ENCODE peak calls at places on chromosomes 2 and 18, in seven cellular contexts. L, C, B, G, N, X and U are unnamed samples.

GRCh38 chr18:34901299-34901698 is 139.9 kb upstream of the MAPRE2 start:
- DNase-seq in L (no peak), C (peak; percentile 25), B (no peak), G (no peak), N (no peak), X (no peak), U (no peak)

GRCh38 chr2:34317797-34318196 is 718.7 kb upstream of the FAM98A start:
- DNase-seq in L (no peak), C (no peak), B (no peak), G (no peak), N (no peak), X (no peak), U (no peak)

GRCh38 chr2:119292226-119292625 is 68.6 kb downstream of the STEAP3 start:
- DNase-seq in L (no peak), C (peak; percentile 15), B (no peak), G (no peak), N (no peak), X (peak; percentile 35), U (no peak)

GRCh38 chr18:57806891-57807280 is 3.8 kb upstream of the ATP8B1 start:
- DNase-seq in L (no peak), C (peak; percentile 89), B (no peak), G (no peak), N (no peak), X (no peak), U (no peak)

GRCh38 chr18:62991959-62992358 is 276.6 kb downstream of the PHLPP1 start:
- DNase-seq in L (no peak), C (no peak), B (no peak), G (no peak), N (no peak), X (no peak), U (peak; percentile 47)

GRCh38 chr2:227106845-227107759 is 56.9 kb downstream of the COL4A4 start:
- DNase-seq in L (no peak), C (peak; percentile 71), B (peak; percentile 53), G (no peak), N (no peak), X (peak; percentile 73), U (no peak)

GRCh38 chr2:236086403-236086970 is 81.7 kb downstream of the GBX2 start:
- DNase-seq in L (no peak), C (no peak), B (no peak), G (no peak), N (no peak), X (no peak), U (no peak)

GRCh38 chr2:237223208-237223861 is 137.6 kb downstream of the COPS8 start:
- DNase-seq in L (peak; percentile 88), C (peak; percentile 100), B (no peak), G (peak; percentile 56), N (no peak), X (no peak), U (no peak)

GRCh38 chr2:106584304-106584954 is 97.3 kb downstream of the CD8B2 start:
- DNase-seq in L (no peak), C (no peak), B (no peak), G (no peak), N (no peak), X (no peak), U (no peak)

GRCh38 chr18:62157843-62158242 is 29.0 kb downstream of the PIGN start:
- DNase-seq in L (no peak), C (no peak), B (no peak), G (no peak), N (no peak), X (no peak), U (no peak)

GRCh38 chr2:113390133-113390849 is 47.2 kb upstream of the ZNG1B start:
- DNase-seq in L (no peak), C (peak; percentile 79), B (peak; percentile 52), G (peak; percentile 60), N (no peak), X (peak; percentile 79), U (no peak)

GRCh38 chr2:162217596-162217995 is 25.6 kb downstream of the FAP start:
- DNase-seq in L (no peak), C (peak; percentile 59), B (no peak), G (no peak), N (no peak), X (no peak), U (no peak)

GRCh38 chr2:232335859-232336215 is 42.7 kb upstream of the ALPP start:
- DNase-seq in L (no peak), C (no peak), B (peak; percentile 4), G (peak; percentile 4), N (no peak), X (no peak), U (no peak)

GRCh38 chr2:99883356-99883867 is 259.0 kb downstream of the AFF3 start:
- DNase-seq in L (no peak), C (no peak), B (no peak), G (no peak), N (no peak), X (no peak), U (no peak)

GRCh38 chr2:157853211-157853610 is 22.9 kb downstream of the ACVR1 start:
- DNase-seq in L (no peak), C (no peak), B (no peak), G (no peak), N (no peak), X (no peak), U (no peak)

GRCh38 chr18:54232485-54233227 is 8.2 kb upstream of the MBD2 start:
- DNase-seq in L (no peak), C (no peak), B (no peak), G (no peak), N (no peak), X (no peak), U (no peak)

GRCh38 chr2:172972005-172972619 is 103.5 kb upstream of the MAP3K20 start:
- DNase-seq in L (no peak), C (peak; percentile 48), B (peak; percentile 47), G (peak; percentile 35), N (peak; percentile 66), X (peak; percentile 52), U (no peak)

GRCh38 chr2:27901219-27901618 is 10.7 kb downstream of the BABAM2 start:
- DNase-seq in L (no peak), C (peak; percentile 32), B (no peak), G (no peak), N (no peak), X (no peak), U (no peak)

GRCh38 chr2:73243884-73244570 is 9.9 kb downstream of the CCT7 start:
- DNase-seq in L (no peak), C (peak; percentile 63), B (no peak), G (no peak), N (no peak), X (no peak), U (no peak)

GRCh38 chr2:184040230-184040629 is 558.1 kb upstream of the ZNF804A start:
- DNase-seq in L (no peak), C (no peak), B (no peak), G (no peak), N (no peak), X (no peak), U (no peak)

GRCh38 chr2:201697899-201698298 is 545 bp downstream of the MPP4 start:
- DNase-seq in L (no peak), C (peak; percentile 86), B (no peak), G (no peak), N (no peak), X (no peak), U (no peak)

GRCh38 chr2:100818606-100819364 is 1.2 kb upstream of the NPAS2 start:
- DNase-seq in L (no peak), C (peak; percentile 72), B (peak; percentile 71), G (peak; percentile 59), N (peak; percentile 90), X (peak; percentile 78), U (no peak)

DNA sequence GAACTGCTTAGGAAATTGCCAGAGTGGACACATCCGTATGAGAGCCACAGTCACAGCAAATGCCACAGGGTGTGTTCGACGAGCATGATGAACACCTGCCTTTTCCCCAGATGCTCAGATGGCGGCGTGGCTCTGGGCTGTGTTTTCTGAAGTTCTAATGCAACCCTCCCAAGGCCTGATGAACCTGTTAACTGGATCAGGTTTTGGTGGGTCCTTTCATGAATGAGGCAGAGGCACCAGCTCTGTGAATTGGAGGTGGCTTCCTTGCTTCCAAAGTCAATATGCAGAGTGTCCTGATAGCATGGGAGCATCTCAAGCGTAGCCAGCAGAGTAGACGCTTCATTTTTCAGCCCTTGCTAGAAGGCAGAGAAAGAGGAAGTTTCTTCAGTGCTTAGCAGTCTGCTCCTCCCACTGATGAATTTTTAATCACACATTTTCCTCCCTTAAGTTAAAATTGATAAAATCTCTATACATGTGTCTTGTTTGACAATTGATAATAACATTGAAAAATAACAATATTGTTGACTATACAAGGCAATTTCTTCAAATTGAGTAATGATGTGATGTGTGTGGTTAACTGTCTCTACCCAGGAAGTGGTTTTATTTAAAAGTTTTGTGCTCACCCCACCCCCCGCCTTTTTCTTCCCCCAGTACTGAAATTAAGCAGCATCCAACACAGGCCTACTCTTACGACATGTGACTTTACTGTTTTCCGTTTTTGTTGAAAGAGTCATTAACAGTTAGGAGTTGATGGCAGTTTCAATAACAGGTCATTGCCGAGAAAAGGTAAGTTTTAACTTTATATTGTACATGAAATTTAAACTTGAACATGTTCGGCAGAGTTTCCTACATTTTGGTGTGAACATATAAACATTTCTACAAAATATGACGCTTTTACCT is at the start of gene ARHGAP15:
- DNase-seq in L (no peak), C (no peak), B (peak; percentile 39), G (no peak), N (peak; percentile 44), X (no peak), U (peak; percentile 88)
- TF ChIP-seq POLR2A in L (no peak), C (no peak), B (peak; percentile 40), G (no peak), N (no peak), X (no peak), U (no peak)

DNA sequence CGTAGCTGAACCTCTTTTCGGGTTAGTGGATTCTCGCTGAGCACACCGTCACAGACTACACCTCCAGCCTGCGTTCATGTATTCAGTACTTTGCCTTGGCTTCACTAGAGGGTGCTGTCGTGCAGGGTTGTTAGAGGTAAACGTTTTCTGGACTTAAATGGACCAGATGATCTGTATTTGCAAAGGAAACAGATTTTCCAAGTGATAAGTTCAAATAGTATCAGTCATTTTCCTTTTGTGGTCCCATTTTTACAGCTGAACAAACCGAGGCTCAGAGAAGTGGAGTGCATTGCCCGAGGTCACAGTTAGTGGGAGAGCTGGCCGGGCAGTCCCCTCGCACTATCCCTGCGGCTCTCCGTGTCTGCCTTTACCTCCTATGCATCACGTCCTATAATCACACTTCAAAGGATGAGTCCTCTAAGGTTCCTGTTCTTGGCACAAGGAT is 125.9 kb downstream of the MAP4K4 start:
- DNase-seq in L (no peak), C (peak; percentile 82), B (peak; percentile 71), G (peak; percentile 38), N (peak; percentile 60), X (peak; percentile 71), U (no peak)
- TF ChIP-seq CTCF in L (peak; percentile 49), C (peak; percentile 58), B (peak; percentile 62), G (peak; percentile 43), N (peak; percentile 59), X (peak; percentile 87), U (peak; percentile 76)

GRCh38 chr2:64630752-64631151 is 23.0 kb downstream of the SERTAD2 start:
- DNase-seq in L (peak; percentile 69), C (no peak), B (no peak), G (no peak), N (no peak), X (no peak), U (no peak)
- TF ChIP-seq POLR2A in L (no peak), C (no peak), B (no peak), G (no peak), N (no peak), X (no peak), U (no peak)

DNA sequence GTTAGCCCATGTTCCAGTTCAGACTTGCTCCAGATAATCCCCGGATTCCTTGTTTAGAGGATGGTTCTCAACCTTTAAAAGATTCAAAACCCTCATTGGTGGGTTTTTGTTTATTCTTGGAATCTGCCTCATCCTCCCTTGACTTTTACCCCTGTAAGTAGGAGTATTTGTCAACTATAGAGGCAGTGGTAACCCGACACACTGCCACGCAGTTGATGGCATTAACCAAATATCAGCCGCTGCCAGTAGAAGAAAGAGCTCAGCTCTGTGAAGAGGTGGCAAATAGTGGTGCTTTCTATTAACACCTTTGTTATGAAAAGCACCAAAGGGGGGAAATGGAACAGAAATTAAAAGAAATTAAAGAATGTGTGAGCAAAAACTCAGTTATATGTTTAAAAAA is 40.4 kb upstream of the SELENOI start:
- DNase-seq in L (no peak), C (no peak), B (no peak), G (no peak), N (no peak), X (no peak), U (no peak)
- TF ChIP-seq CTCF in L (no peak), C (no peak), B (no peak), G (no peak), N (no peak), X (no peak), U (no peak)